ENCODE peak calls at places on chromosomes 3 and 15, in eight cellular contexts. H, O, F, G, E, K, Y and B are unnamed samples.

GRCh38 chr3:45223889-45224730 is 2.0 kb downstream of the TMEM158 start:
- DNase-seq in H (no peak), O (no peak), F (peak), G (peak), E (no peak), K (no peak), Y (peak), B (peak)

GRCh38 chr15:91887921-91888373 is 34.4 kb downstream of the SLCO3A1 start:
- DNase-seq in H (no peak), O (no peak), F (no peak), G (no peak), E (no peak), K (no peak), Y (no peak), B (peak)

GRCh38 chr3:116005404-116005803 is 382.1 kb downstream of the GAP43 start:
- DNase-seq in H (peak), O (peak), F (peak), G (peak), E (no peak), K (peak), Y (peak), B (peak)

GRCh38 chr3:38627956-38628355 is 21.5 kb downstream of the SCN5A start:
- DNase-seq in H (no peak), O (peak), F (peak), G (no peak), E (no peak), K (no peak), Y (no peak), B (no peak)

GRCh38 chr3:14943042-14943441 is 4.3 kb upstream of the NR2C2 start:
- DNase-seq in H (no peak), O (no peak), F (no peak), G (no peak), E (no peak), K (no peak), Y (no peak), B (no peak)

GRCh38 chr3:194081826-194082225 is 54.1 kb upstream of the HES1 start:
- DNase-seq in H (no peak), O (no peak), F (no peak), G (no peak), E (no peak), K (no peak), Y (no peak), B (no peak)

GRCh38 chr3:15858547-15859506 is 61.0 kb upstream of the ANKRD28 start:
- DNase-seq in H (peak), O (peak), F (peak), G (no peak), E (peak), K (no peak), Y (peak), B (peak)

GRCh38 chr3:124821356-124821755 is 65.8 kb downstream of the ITGB5 start:
- DNase-seq in H (no peak), O (no peak), F (no peak), G (no peak), E (no peak), K (no peak), Y (no peak), B (no peak)

GRCh38 chr3:94524102-94524922 is 461.5 kb downstream of the NSUN3 start:
- DNase-seq in H (no peak), O (no peak), F (no peak), G (peak), E (no peak), K (no peak), Y (no peak), B (no peak)

GRCh38 chr3:149653564-149653963 is 4.3 kb downstream of the WWTR1 start:
- DNase-seq in H (no peak), O (no peak), F (no peak), G (no peak), E (no peak), K (no peak), Y (no peak), B (no peak)

GRCh38 chr3:53921296-53921695 is 29.6 kb upstream of the SELENOK start:
- DNase-seq in H (no peak), O (no peak), F (peak), G (peak), E (no peak), K (no peak), Y (peak), B (peak)
- TF ChIP-seq CTCF in H (no peak), O (peak), F (peak), G (peak), E (no peak), K (no peak), Y (peak), B (peak)

GRCh38 chr15:67090297-67091072 is 25.1 kb downstream of the SMAD3 start:
- DNase-seq in H (no peak), O (no peak), F (no peak), G (peak), E (no peak), K (no peak), Y (no peak), B (peak)
- H3K4me3 ChIP-seq in H (peak), O (peak), F (no peak), G (peak), E (no peak), K (no peak), Y (no peak), B (no peak)

GRCh38 chr3:188421836-188422540 is 268.0 kb downstream of the LPP start:
- DNase-seq in H (no peak), O (no peak), F (peak), G (no peak), E (no peak), K (no peak), Y (no peak), B (no peak)

GRCh38 chr3:188421151-188421821 is 267.3 kb downstream of the LPP start:
- DNase-seq in H (no peak), O (no peak), F (peak), G (peak), E (no peak), K (no peak), Y (peak), B (peak)

GRCh38 chr3:188415196-188415595 is 261.2 kb downstream of the LPP start:
- DNase-seq in H (no peak), O (no peak), F (no peak), G (no peak), E (no peak), K (no peak), Y (no peak), B (no peak)

GRCh38 chr3:188416041-188416440 is 262.1 kb downstream of the LPP start:
- DNase-seq in H (no peak), O (no peak), F (no peak), G (no peak), E (no peak), K (no peak), Y (no peak), B (no peak)

DNA sequence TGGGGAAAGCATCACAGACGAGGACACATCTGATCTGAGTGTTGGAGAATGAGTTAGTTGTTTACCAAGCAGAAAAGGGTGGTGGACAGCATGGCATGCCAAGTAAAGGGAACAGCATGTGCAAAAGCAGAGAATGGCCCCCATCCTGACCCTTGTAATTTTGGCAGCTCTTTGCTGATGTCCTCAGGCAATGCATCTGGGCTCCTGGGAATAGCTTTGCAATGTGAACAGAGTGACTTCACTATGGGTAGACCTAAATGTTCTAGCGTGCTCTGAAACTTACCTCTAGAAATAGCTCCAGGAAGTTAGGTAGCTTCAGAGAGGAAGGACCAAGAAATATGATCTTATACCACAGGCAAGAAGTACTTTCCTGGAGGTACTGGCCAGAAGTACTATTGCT is 263.4 kb downstream of the LPP start:
- DNase-seq in H (no peak), O (no peak), F (no peak), G (no peak), E (no peak), K (no peak), Y (no peak), B (no peak)
- TF ChIP-seq CTCF in H (no peak), O (no peak), F (no peak), G (no peak), E (no peak), K (no peak), Y (no peak), B (no peak)

GRCh38 chr3:30355622-30356021 is 250.8 kb upstream of the TGFBR2 start:
- DNase-seq in H (no peak), O (no peak), F (peak), G (no peak), E (no peak), K (no peak), Y (no peak), B (peak)

GRCh38 chr3:30354972-30355371 is 251.4 kb upstream of the TGFBR2 start:
- DNase-seq in H (no peak), O (no peak), F (peak), G (no peak), E (no peak), K (no peak), Y (peak), B (no peak)

GRCh38 chr3:30358871-30359270 is 247.5 kb upstream of the TGFBR2 start:
- DNase-seq in H (no peak), O (no peak), F (no peak), G (no peak), E (no peak), K (no peak), Y (no peak), B (no peak)

GRCh38 chr3:30357897-30358296 is 248.5 kb upstream of the TGFBR2 start:
- DNase-seq in H (no peak), O (no peak), F (no peak), G (no peak), E (no peak), K (no peak), Y (peak), B (no peak)

GRCh38 chr3:30356901-30357753 is 249.3 kb upstream of the TGFBR2 start:
- DNase-seq in H (no peak), O (no peak), F (no peak), G (no peak), E (no peak), K (no peak), Y (peak), B (no peak)
- H3K4me3 ChIP-seq in H (no peak), O (no peak), F (no peak), G (no peak), E (no peak), K (no peak), Y (no peak), B (no peak)

GRCh38 chr3:10472877-10473440 is 32.4 kb downstream of the ATP2B2 start:
- DNase-seq in H (no peak), O (no peak), F (no peak), G (peak), E (no peak), K (no peak), Y (no peak), B (no peak)
- TF ChIP-seq CTCF in H (no peak), O (no peak), F (no peak), G (no peak), E (no peak), K (no peak), Y (no peak), B (no peak)

DNA sequence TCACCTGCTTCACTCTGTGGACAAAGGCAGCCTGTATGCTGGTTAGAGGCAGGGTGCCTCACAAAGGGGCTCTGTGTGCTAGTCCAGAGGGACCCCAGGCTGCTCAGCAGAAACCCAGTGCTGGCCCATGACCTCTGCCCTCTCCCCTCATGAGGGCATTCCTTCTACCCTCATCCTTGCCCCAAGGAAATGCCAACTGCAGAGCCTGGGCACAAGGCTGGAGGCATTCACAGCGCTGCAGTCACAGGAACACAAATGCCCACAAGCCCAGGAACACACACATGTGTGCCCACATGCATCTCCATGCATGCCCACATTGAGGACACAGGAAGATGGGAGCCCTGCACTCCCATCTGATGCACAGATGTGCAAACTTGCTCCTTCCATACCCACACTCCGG is 3.8 kb downstream of the INKA1 start:
- DNase-seq in H (no peak), O (no peak), F (no peak), G (no peak), E (no peak), K (no peak), Y (no peak), B (no peak)
- H3K4me3 ChIP-seq in H (no peak), O (no peak), F (no peak), G (no peak), E (peak), K (no peak), Y (no peak), B (no peak)

GRCh38 chr3:72786668-72787067 is 61.6 kb downstream of the SHQ1 start:
- DNase-seq in H (no peak), O (no peak), F (no peak), G (no peak), E (no peak), K (no peak), Y (no peak), B (no peak)

DNA sequence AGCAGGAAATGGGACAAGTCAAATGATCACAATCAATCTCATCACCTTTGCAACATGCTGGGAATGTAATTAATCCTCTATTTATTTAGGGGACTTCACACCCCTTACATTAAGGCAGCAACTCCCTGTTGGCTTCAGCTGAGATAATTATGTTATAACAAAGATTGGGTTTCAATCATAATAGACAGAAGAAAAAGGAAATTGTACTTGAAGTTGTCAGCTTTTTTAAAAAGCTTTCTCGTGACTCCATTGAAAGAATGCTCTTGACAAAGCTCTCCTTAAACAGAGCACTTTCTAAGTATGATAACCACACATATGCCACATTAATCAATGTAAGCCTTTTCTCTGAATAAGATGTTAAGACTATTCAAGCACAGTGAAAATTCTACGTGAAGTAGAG is 65.7 kb downstream of the SHQ1 start:
- DNase-seq in H (no peak), O (no peak), F (no peak), G (no peak), E (no peak), K (no peak), Y (no peak), B (no peak)
- TF ChIP-seq CTCF in H (no peak), O (no peak), F (no peak), G (no peak), E (no peak), K (no peak), Y (no peak), B (no peak)

DNA sequence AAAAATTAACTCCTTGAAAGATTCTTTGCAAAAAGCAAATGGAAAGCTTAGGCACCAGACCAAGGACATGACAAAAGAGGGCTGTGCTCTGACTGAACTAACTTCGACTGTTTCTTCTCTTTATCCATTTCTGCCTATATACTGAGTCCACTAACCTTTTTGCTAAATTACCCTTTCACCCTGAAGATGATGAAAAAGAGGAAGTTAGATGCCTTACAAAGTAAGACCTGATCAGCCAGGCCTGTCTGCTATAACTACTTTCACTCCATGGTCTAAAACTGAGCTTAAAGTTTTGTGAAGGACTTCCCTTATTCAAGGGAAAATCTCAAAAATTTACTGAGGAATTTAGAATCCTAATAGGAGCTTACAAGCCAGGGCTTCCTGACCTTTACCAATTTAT is 6.2 kb upstream of the IGSF10 start:
- DNase-seq in H (no peak), O (no peak), F (no peak), G (no peak), E (no peak), K (no peak), Y (no peak), B (no peak)
- H3K4me3 ChIP-seq in H (no peak), O (no peak), F (no peak), G (no peak), E (no peak), K (no peak), Y (no peak), B (no peak)

GRCh38 chr15:41558400-41559238 is at the start of gene TYRO3:
- DNase-seq in H (peak), O (peak), F (peak), G (peak), E (peak), K (peak), Y (no peak), B (peak)
- TF ChIP-seq CTCF in H (peak), O (no peak), F (no peak), G (no peak), E (no peak), K (no peak), Y (no peak), B (no peak)